ENCODE peak calls at places on chromosomes 12 and 14, in seven cellular contexts. One of them, this sample, is unnamed. For H3K27me3, the result is how much of the 10 kb centered on the place peaks cover.

GRCh38 chr14:61532818-61533217 is 162.5 kb upstream of the HIF1A start:
- DNase-seq in tibial nerve: no peak
- DNase-seq in breast epithelium: no peak
- DNase-seq in IMR-90: no peak
- DNase-seq in lung: no peak
- DNase-seq in tibial artery: no peak
- DNase-seq in stomach: no peak
- DNase-seq in this sample: no peak

GRCh38 chr12:101599771-101600486 is 5.2 kb downstream of the MYBPC1 start:
- DNase-seq in tibial nerve: no peak
- DNase-seq in breast epithelium: no peak
- DNase-seq in IMR-90: no peak
- DNase-seq in lung: no peak
- DNase-seq in tibial artery: no peak
- DNase-seq in stomach: no peak
- DNase-seq in this sample: no peak

GRCh38 chr12:102847131-102847530 is 69.9 kb downstream of the PAH start:
- DNase-seq in tibial nerve: no peak
- DNase-seq in breast epithelium: no peak
- DNase-seq in IMR-90: no peak
- DNase-seq in lung: no peak
- DNase-seq in tibial artery: no peak
- DNase-seq in stomach: no peak
- DNase-seq in this sample: no peak

GRCh38 chr12:121110211-121110940 is 22.3 kb upstream of the P2RX7 start:
- DNase-seq in tibial nerve: peak
- DNase-seq in breast epithelium: peak
- DNase-seq in IMR-90: peak
- DNase-seq in lung: peak
- DNase-seq in tibial artery: no peak
- DNase-seq in stomach: peak
- DNase-seq in this sample: no peak

GRCh38 chr12:49038291-49038955 is 19.8 kb upstream of the PRKAG1 start:
- DNase-seq in tibial nerve: no peak
- DNase-seq in breast epithelium: no peak
- DNase-seq in IMR-90: no peak
- DNase-seq in lung: no peak
- DNase-seq in tibial artery: no peak
- DNase-seq in stomach: no peak
- DNase-seq in this sample: no peak

GRCh38 chr12:84913151-84913550 is 552 bp upstream of the SLC6A15 start:
- DNase-seq in tibial nerve: no peak
- DNase-seq in breast epithelium: no peak
- DNase-seq in IMR-90: no peak
- DNase-seq in lung: no peak
- DNase-seq in tibial artery: no peak
- DNase-seq in stomach: no peak
- DNase-seq in this sample: no peak

GRCh38 chr14:92280554-92281262 is 42.3 kb upstream of the SLC24A4 start:
- DNase-seq in tibial nerve: no peak
- DNase-seq in breast epithelium: no peak
- DNase-seq in IMR-90: no peak
- DNase-seq in lung: no peak
- DNase-seq in tibial artery: no peak
- DNase-seq in stomach: no peak
- DNase-seq in this sample: no peak

GRCh38 chr12:55702861-55703260 is 4.8 kb downstream of the ITGA7 start:
- DNase-seq in tibial nerve: no peak
- DNase-seq in breast epithelium: no peak
- DNase-seq in IMR-90: no peak
- DNase-seq in lung: no peak
- DNase-seq in tibial artery: no peak
- DNase-seq in stomach: no peak
- DNase-seq in this sample: no peak

GRCh38 chr12:9184276-9184675 is 23.9 kb downstream of the PZP start:
- DNase-seq in tibial nerve: no peak
- DNase-seq in breast epithelium: no peak
- DNase-seq in IMR-90: no peak
- DNase-seq in lung: no peak
- DNase-seq in tibial artery: no peak
- DNase-seq in stomach: no peak
- DNase-seq in this sample: no peak

GRCh38 chr12:98227162-98227561 is 288.2 kb upstream of the TMPO start:
- DNase-seq in tibial nerve: no peak
- DNase-seq in breast epithelium: no peak
- DNase-seq in IMR-90: peak
- DNase-seq in lung: no peak
- DNase-seq in tibial artery: no peak
- DNase-seq in stomach: no peak
- DNase-seq in this sample: no peak

GRCh38 chr14:85250369-85250768 is 279.6 kb upstream of the FLRT2 start:
- DNase-seq in tibial nerve: no peak
- DNase-seq in breast epithelium: no peak
- DNase-seq in IMR-90: no peak
- DNase-seq in lung: no peak
- DNase-seq in tibial artery: no peak
- DNase-seq in stomach: no peak
- DNase-seq in this sample: no peak

GRCh38 chr14:72701232-72701555 is 192.7 kb downstream of the DPF3 start:
- DNase-seq in tibial nerve: no peak
- DNase-seq in breast epithelium: no peak
- DNase-seq in IMR-90: no peak
- DNase-seq in lung: no peak
- DNase-seq in tibial artery: no peak
- DNase-seq in stomach: no peak
- DNase-seq in this sample: no peak

GRCh38 chr14:72699433-72699832 is 194.5 kb downstream of the DPF3 start:
- DNase-seq in tibial nerve: no peak
- DNase-seq in breast epithelium: no peak
- DNase-seq in IMR-90: no peak
- DNase-seq in lung: no peak
- DNase-seq in tibial artery: no peak
- DNase-seq in stomach: no peak
- DNase-seq in this sample: no peak

GRCh38 chr14:72699852-72700257 is 194.0 kb downstream of the DPF3 start:
- DNase-seq in tibial nerve: no peak
- DNase-seq in breast epithelium: no peak
- DNase-seq in IMR-90: peak
- DNase-seq in lung: peak
- DNase-seq in tibial artery: peak
- DNase-seq in stomach: no peak
- DNase-seq in this sample: no peak

GRCh38 chr14:72700338-72701231 is 193.3 kb downstream of the DPF3 start:
- DNase-seq in tibial nerve: no peak
- DNase-seq in breast epithelium: no peak
- DNase-seq in IMR-90: peak
- DNase-seq in lung: no peak
- DNase-seq in tibial artery: peak
- DNase-seq in stomach: no peak
- DNase-seq in this sample: no peak

DNA sequence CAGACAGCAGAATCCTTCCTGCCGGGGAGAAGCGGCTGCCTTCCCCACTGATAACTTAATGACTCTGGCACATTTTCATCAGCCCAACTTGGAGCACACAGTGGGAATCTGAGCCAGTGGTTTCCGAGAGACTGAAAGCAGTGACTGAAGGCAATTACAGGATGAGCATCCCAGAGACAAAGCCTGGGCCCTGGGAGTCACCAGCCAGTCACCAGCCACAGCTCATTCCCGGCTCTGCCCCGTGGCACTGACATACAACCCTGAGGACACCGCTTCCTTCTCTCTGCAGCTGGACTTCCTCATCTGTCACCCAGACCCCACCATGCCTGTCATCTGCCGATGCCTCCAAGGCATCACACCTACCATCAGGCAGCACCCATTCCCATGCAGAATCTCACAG is 192.3 kb downstream of the DPF3 start:
- DNase-seq in tibial nerve: no peak
- DNase-seq in breast epithelium: no peak
- DNase-seq in IMR-90: peak
- DNase-seq in lung: no peak
- DNase-seq in tibial artery: peak
- DNase-seq in stomach: no peak
- DNase-seq in this sample: no peak
- TF ChIP-seq CTCF in tibial nerve: no peak
- TF ChIP-seq CTCF in breast epithelium: no peak
- TF ChIP-seq CTCF in IMR-90: no peak
- TF ChIP-seq CTCF in lung: no peak
- TF ChIP-seq CTCF in tibial artery: no peak
- TF ChIP-seq CTCF in stomach: no peak
- TF ChIP-seq CTCF in this sample: no peak

GRCh38 chr14:22883191-22883976 is at the start of gene REM2:
- DNase-seq in tibial nerve: no peak
- DNase-seq in breast epithelium: no peak
- DNase-seq in IMR-90: no peak
- DNase-seq in lung: no peak
- DNase-seq in tibial artery: peak
- DNase-seq in stomach: no peak
- DNase-seq in this sample: no peak
- H3K4me3 ChIP-seq in tibial nerve: no peak
- H3K4me3 ChIP-seq in breast epithelium: no peak
- H3K4me3 ChIP-seq in IMR-90: no peak
- H3K4me3 ChIP-seq in lung: no peak
- H3K4me3 ChIP-seq in tibial artery: no peak
- H3K4me3 ChIP-seq in stomach: no peak
- H3K4me3 ChIP-seq in this sample: no peak

GRCh38 chr12:109550310-109550680 is 23.0 kb downstream of the MMAB start:
- DNase-seq in tibial nerve: no peak
- DNase-seq in breast epithelium: no peak
- DNase-seq in IMR-90: no peak
- DNase-seq in lung: no peak
- DNase-seq in tibial artery: no peak
- DNase-seq in stomach: no peak
- DNase-seq in this sample: no peak

GRCh38 chr12:109549613-109550309 is 23.5 kb downstream of the MMAB start:
- DNase-seq in tibial nerve: no peak
- DNase-seq in breast epithelium: no peak
- DNase-seq in IMR-90: no peak
- DNase-seq in lung: no peak
- DNase-seq in tibial artery: no peak
- DNase-seq in stomach: no peak
- DNase-seq in this sample: no peak

GRCh38 chr12:109553471-109553870 is 19.8 kb downstream of the MMAB start:
- DNase-seq in tibial nerve: no peak
- DNase-seq in breast epithelium: no peak
- DNase-seq in IMR-90: no peak
- DNase-seq in lung: no peak
- DNase-seq in tibial artery: no peak
- DNase-seq in stomach: no peak
- DNase-seq in this sample: no peak

GRCh38 chr12:109552971-109553370 is 20.3 kb downstream of the MMAB start:
- DNase-seq in tibial nerve: no peak
- DNase-seq in breast epithelium: no peak
- DNase-seq in IMR-90: no peak
- DNase-seq in lung: no peak
- DNase-seq in tibial artery: no peak
- DNase-seq in stomach: no peak
- DNase-seq in this sample: no peak

GRCh38 chr12:109551108-109551507 is 22.2 kb downstream of the MMAB start:
- DNase-seq in tibial nerve: no peak
- DNase-seq in breast epithelium: no peak
- DNase-seq in IMR-90: no peak
- DNase-seq in lung: no peak
- DNase-seq in tibial artery: no peak
- DNase-seq in stomach: no peak
- DNase-seq in this sample: no peak
- H3K27me3 ChIP-seq in tibial nerve: under half
- H3K27me3 ChIP-seq in breast epithelium: under half
- H3K27me3 ChIP-seq in IMR-90: under half
- H3K27me3 ChIP-seq in lung: under half
- H3K27me3 ChIP-seq in tibial artery: under half
- H3K27me3 ChIP-seq in stomach: half or more
- H3K27me3 ChIP-seq in this sample: under half

DNA sequence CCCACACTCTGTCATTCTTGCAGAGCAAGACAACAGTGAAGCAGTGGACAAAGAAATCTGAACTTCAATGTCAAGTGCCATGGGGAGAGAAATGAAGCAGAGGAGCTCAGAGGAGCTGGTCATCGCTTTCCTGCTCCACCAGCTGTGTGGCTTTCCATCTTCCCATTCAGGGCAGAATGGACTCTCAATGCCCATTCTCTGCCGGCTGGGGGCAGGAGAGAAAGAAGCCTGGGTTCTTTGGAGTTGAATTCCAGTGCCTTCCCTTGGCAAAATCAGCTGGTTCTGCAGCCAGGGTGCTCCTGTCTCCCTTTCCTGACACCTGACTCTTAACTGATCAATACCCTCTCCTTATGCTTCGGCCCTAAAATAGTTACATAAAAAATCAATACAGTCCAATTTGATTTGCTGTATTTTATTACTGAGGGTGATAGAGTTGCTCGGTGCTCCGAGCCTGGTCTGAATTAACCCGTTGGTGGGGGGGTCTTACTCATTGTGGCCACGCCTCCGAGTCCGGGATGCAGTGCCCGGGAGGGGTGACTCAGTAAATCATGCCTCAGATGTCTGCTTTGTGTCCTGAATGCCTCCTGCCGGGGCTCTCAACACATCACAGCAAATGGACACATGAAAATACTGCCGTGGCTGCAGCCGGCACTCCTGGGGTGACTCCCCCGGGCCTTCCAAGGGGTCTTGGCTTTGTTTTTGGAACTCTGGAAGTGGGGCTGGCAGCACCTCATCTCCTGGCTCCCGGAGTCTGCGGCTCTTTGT is 128.7 kb downstream of the AACS start:
- DNase-seq in tibial nerve: no peak
- DNase-seq in breast epithelium: no peak
- DNase-seq in IMR-90: peak
- DNase-seq in lung: no peak
- DNase-seq in tibial artery: no peak
- DNase-seq in stomach: no peak
- DNase-seq in this sample: no peak
- TF ChIP-seq CTCF in tibial nerve: no peak
- TF ChIP-seq CTCF in breast epithelium: no peak
- TF ChIP-seq CTCF in IMR-90: no peak
- TF ChIP-seq CTCF in lung: no peak
- TF ChIP-seq CTCF in tibial artery: no peak
- TF ChIP-seq CTCF in stomach: no peak
- TF ChIP-seq CTCF in this sample: no peak